ENCODE peak calls at places on chromosomes 6 and 20, in seven cellular contexts. B is stimulated activated CD8-positive, alpha-beta memory T cell treated with anti-CD3 and anti-CD28 coated beads, Interleukin-2, amount 100 ng/mL, for 1 hour; C is glutamatergic neuron; M is AG08395; H is stimulated activated CD4-positive, alpha-beta T cell treated with anti-CD3 and anti-CD28 coated beads, Interleukin-4, amount 100 ng/mL, for 4 hours; J is H9; R is T-cell. A is an unnamed sample.

GRCh38 chr20:61120595-61121515 is 131.2 kb upstream of the CDH4 start:
- DNase-seq in B (no peak), C (peak), M (no peak), H (no peak), J (peak), R (peak), A (peak)

GRCh38 chr6:164243949-164244348 is 829.4 kb downstream of the QKI start:
- DNase-seq in B (no peak), C (no peak), M (no peak), H (no peak), J (no peak), R (no peak), A (no peak)

GRCh38 chr6:106163966-106164877 is 78.1 kb downstream of the PRDM1 start:
- DNase-seq in B (no peak), C (no peak), M (peak), H (peak), J (no peak), R (no peak), A (peak)

GRCh38 chr6:129099696-129100095 is 216.8 kb downstream of the LAMA2 start:
- DNase-seq in B (no peak), C (no peak), M (no peak), H (no peak), J (no peak), R (no peak), A (no peak)

GRCh38 chr6:797479-798077 is 104.6 kb upstream of the EXOC2 start:
- DNase-seq in B (no peak), C (no peak), M (peak), H (peak), J (no peak), R (peak), A (no peak)

GRCh38 chr20:9617940-9618339 is 103.5 kb downstream of the LAMP5 start:
- DNase-seq in B (no peak), C (peak), M (peak), H (no peak), J (no peak), R (no peak), A (no peak)

GRCh38 chr20:57266251-57267157 is at the start of gene BMP7:
- DNase-seq in B (no peak), C (peak), M (no peak), H (no peak), J (peak), R (no peak), A (no peak)

GRCh38 chr20:48897298-48898044 is 24.0 kb upstream of the ARFGEF2 start:
- DNase-seq in B (no peak), C (no peak), M (peak), H (no peak), J (no peak), R (no peak), A (peak)

GRCh38 chr20:56200456-56200855 is 48.1 kb upstream of the MC3R start:
- DNase-seq in B (no peak), C (no peak), M (no peak), H (no peak), J (no peak), R (no peak), A (no peak)

GRCh38 chr6:153210083-153210482 is 79.0 kb upstream of the RGS17 start:
- DNase-seq in B (no peak), C (no peak), M (peak), H (no peak), J (no peak), R (no peak), A (no peak)

A was measured in GM04503.